ENCODE peak calls at places on chromosomes 16 and 17, in six cellular contexts. D, E, I, K, Q and M are unnamed samples.

GRCh38 chr17:6548578-6549330 is 7.6 kb downstream of the PITPNM3 start:
- DNase-seq in D (peak), E (no peak), I (peak), K (no peak), Q (no peak), M (no peak)

GRCh38 chr16:29675811-29676643 is 3.0 kb upstream of the QPRT start:
- DNase-seq in D (no peak), E (no peak), I (no peak), K (no peak), Q (no peak), M (peak)

GRCh38 chr17:71251276-71251675 is 869.5 kb upstream of the SOX9 start:
- DNase-seq in D (no peak), E (no peak), I (no peak), K (no peak), Q (no peak), M (no peak)

GRCh38 chr16:87959391-87959968 is 8.2 kb downstream of the BANP start:
- DNase-seq in D (no peak), E (no peak), I (no peak), K (no peak), Q (no peak), M (peak)

GRCh38 chr16:52611817-52612673 is 65.1 kb upstream of the TOX3 start:
- DNase-seq in D (peak), E (no peak), I (no peak), K (no peak), Q (no peak), M (no peak)

GRCh38 chr17:42248351-42249179 is 27.6 kb downstream of the STAT5B start:
- DNase-seq in D (peak), E (no peak), I (peak), K (peak), Q (no peak), M (no peak)

GRCh38 chr16:54462766-54463165 is 176.2 kb upstream of the IRX3 start:
- DNase-seq in D (no peak), E (no peak), I (no peak), K (no peak), Q (no peak), M (no peak)

GRCh38 chr16:4089811-4090293 is 26.4 kb downstream of the ADCY9 start:
- DNase-seq in D (no peak), E (no peak), I (no peak), K (no peak), Q (no peak), M (peak)

GRCh38 chr16:35146031-35146710 is 1686.8 kb downstream of the TP53TG3F start:
- DNase-seq in D (no peak), E (no peak), I (no peak), K (no peak), Q (no peak), M (no peak)

GRCh38 chr17:78746263-78746948 is 35.7 kb downstream of the CYTH1 start:
- DNase-seq in D (no peak), E (no peak), I (no peak), K (no peak), Q (no peak), M (no peak)

GRCh38 chr17:1188812-1189211 is 9.0 kb upstream of the ABR start:
- DNase-seq in D (peak), E (no peak), I (peak), K (no peak), Q (no peak), M (no peak)

GRCh38 chr17:57102122-57102521 is 17.1 kb downstream of the AKAP1 start:
- DNase-seq in D (no peak), E (no peak), I (no peak), K (no peak), Q (no peak), M (no peak)

GRCh38 chr16:22787456-22788189 is 26.3 kb upstream of the HS3ST2 start:
- DNase-seq in D (no peak), E (no peak), I (no peak), K (no peak), Q (no peak), M (no peak)

GRCh38 chr16:50534958-50535357 is 13.2 kb upstream of the NKD1 start:
- DNase-seq in D (no peak), E (no peak), I (no peak), K (no peak), Q (no peak), M (peak)

GRCh38 chr16:80198265-80198994 is 342.4 kb upstream of the DYNLRB2 start:
- DNase-seq in D (no peak), E (no peak), I (no peak), K (no peak), Q (no peak), M (no peak)

GRCh38 chr17:31753011-31753410 is 106.0 kb downstream of the COPRS start:
- DNase-seq in D (no peak), E (no peak), I (no peak), K (no peak), Q (no peak), M (no peak)

GRCh38 chr17:12979826-12980500 is 37.9 kb downstream of the ELAC2 start:
- DNase-seq in D (no peak), E (no peak), I (no peak), K (no peak), Q (no peak), M (no peak)

GRCh38 chr17:1462164-1463112 is 6.4 kb upstream of the CRK start:
- DNase-seq in D (peak), E (no peak), I (no peak), K (no peak), Q (no peak), M (no peak)

GRCh38 chr16:53159781-53160436 is 105.1 kb downstream of the CHD9 start:
- DNase-seq in D (no peak), E (no peak), I (no peak), K (no peak), Q (no peak), M (peak)

GRCh38 chr16:9033125-9033830 is 58.2 kb upstream of the HAPSTR1 start:
- DNase-seq in D (peak), E (peak), I (peak), K (no peak), Q (no peak), M (peak)

GRCh38 chr17:73641779-73642580 is 2.3 kb downstream of the SDK2 start:
- DNase-seq in D (no peak), E (no peak), I (no peak), K (no peak), Q (no peak), M (peak)

GRCh38 chr16:58503166-58503862 is 3.4 kb downstream of the NDRG4 start:
- DNase-seq in D (no peak), E (no peak), I (no peak), K (no peak), Q (no peak), M (peak)

GRCh38 chr17:62664336-62665120 is 37.1 kb downstream of the MRC2 start:
- DNase-seq in D (no peak), E (no peak), I (no peak), K (no peak), Q (no peak), M (no peak)

GRCh38 chr17:6716736-6717135 is 3.6 kb upstream of the SLC13A5 start:
- DNase-seq in D (no peak), E (no peak), I (no peak), K (no peak), Q (no peak), M (no peak)

GRCh38 chr16:15976929-15977637 is 27.7 kb downstream of the ABCC1 start:
- DNase-seq in D (no peak), E (no peak), I (no peak), K (no peak), Q (no peak), M (no peak)

GRCh38 chr16:85369741-85370528 is 243.2 kb upstream of the GSE1 start:
- DNase-seq in D (peak), E (peak), I (peak), K (peak), Q (no peak), M (peak)

GRCh38 chr16:76583466-76583865 is 306.3 kb downstream of the CNTNAP4 start:
- DNase-seq in D (peak), E (no peak), I (peak), K (no peak), Q (no peak), M (no peak)

GRCh38 chr17:79561486-79562116 is 49.2 kb downstream of the RBFOX3 start:
- DNase-seq in D (no peak), E (no peak), I (no peak), K (no peak), Q (no peak), M (peak)

GRCh38 chr16:81189100-81189664 is 49.3 kb upstream of the BCO1 start:
- DNase-seq in D (peak), E (no peak), I (peak), K (no peak), Q (no peak), M (no peak)

GRCh38 chr17:68288804-68289203 is 2.1 kb downstream of the SLC16A6 start:
- DNase-seq in D (no peak), E (no peak), I (no peak), K (no peak), Q (no peak), M (no peak)

GRCh38 chr16:3759736-3760135 is 42.4 kb upstream of the TRAP1 start:
- DNase-seq in D (no peak), E (no peak), I (no peak), K (no peak), Q (no peak), M (no peak)

GRCh38 chr16:78307824-78308528 is 208.5 kb downstream of the WWOX start:
- DNase-seq in D (no peak), E (no peak), I (peak), K (no peak), Q (no peak), M (no peak)

GRCh38 chr17:71361691-71362450 is 758.9 kb upstream of the SOX9 start:
- DNase-seq in D (no peak), E (no peak), I (no peak), K (no peak), Q (no peak), M (no peak)

GRCh38 chr16:66036775-66037715 is 329.4 kb upstream of the CDH5 start:
- DNase-seq in D (no peak), E (no peak), I (peak), K (no peak), Q (no peak), M (no peak)

GRCh38 chr16:70341600-70341999 is 5.1 kb upstream of the DDX19A start:
- DNase-seq in D (no peak), E (no peak), I (no peak), K (no peak), Q (no peak), M (peak)